ENCODE peak calls at places on chromosomes 5 and 9, in four cellular contexts. D is memory B cell, P is fibroblast of pulmonary artery, I is pancreas. E is an unnamed sample.
A peak's percentile ranks its signal among the peaks of the same experiment; 100 is the strongest.

GRCh38 chr9:32399110-32399815 is 14.8 kb downstream of the ACO1 start:
- DNase-seq in D (no peak), P (no peak), I (no peak), E (no peak)

GRCh38 chr5:36607114-36607561 is 732 bp downstream of the SLC1A3 start:
- DNase-seq in D (no peak), P (peak; percentile 62), I (no peak), E (no peak)

GRCh38 chr9:95764490-95764889 is 111.0 kb upstream of the ERCC6L2 start:
- DNase-seq in D (no peak), P (no peak), I (no peak), E (no peak)

GRCh38 chr9:2024888-2025781 is 10.0 kb downstream of the SMARCA2 start:
- DNase-seq in D (no peak), P (peak; percentile 29), I (no peak), E (no peak)

GRCh38 chr5:56625577-56625976 is 189.8 kb upstream of the MAP3K1 start:
- DNase-seq in D (no peak), P (peak; percentile 96), I (no peak), E (no peak)

GRCh38 chr5:61910771-61911170 is 395.2 kb upstream of the KIF2A start:
- DNase-seq in D (no peak), P (no peak), I (no peak), E (no peak)

GRCh38 chr9:16726023-16726422 is 144.4 kb downstream of the BNC2 start:
- DNase-seq in D (no peak), P (peak; percentile 73), I (no peak), E (no peak)

GRCh38 chr5:38845555-38846378 is at the start of gene OSMR:
- DNase-seq in D (no peak), P (peak; percentile 99), I (peak; percentile 92), E (peak; percentile 70)

GRCh38 chr5:149605998-149606721 is 24.9 kb downstream of the ARHGEF37 start:
- DNase-seq in D (no peak), P (peak; percentile 71), I (no peak), E (peak; percentile 81)

GRCh38 chr5:155915626-155916025 is 411.3 kb upstream of the SGCD start:
- DNase-seq in D (no peak), P (no peak), I (no peak), E (no peak)

GRCh38 chr9:8627944-8628679 is 828.5 kb upstream of the DMAC1 start:
- DNase-seq in D (no peak), P (no peak), I (no peak), E (no peak)

GRCh38 chr5:165209101-165209727 is 1703.8 kb downstream of the MAT2B start:
- DNase-seq in D (no peak), P (peak; percentile 52), I (no peak), E (no peak)

GRCh38 chr5:55481293-55481900 is 53.4 kb downstream of the PLPP1 start:
- DNase-seq in D (no peak), P (no peak), I (no peak), E (no peak)